ENCODE peak calls at places on chromosomes 4 and X, in seven cellular contexts. K is glutamatergic neuron; E is right cardiac atrium; U is heart right ventricle; B is HepG2; V is stimulated activated CD8-positive, alpha-beta memory T cell treated with anti-CD3 and anti-CD28 coated beads, Interleukin-12 subunit alpha, Interleukin-12 subunit beta, amount 100 ng/mL, for 4 hours; Z is pancreas. F is an unnamed sample.
A peak's percentile ranks its signal among the peaks of the same experiment; 100 is the strongest.

GRCh38 chr4:86358176-86358701 is 1.6 kb downstream of the MAPK10 start:
- DNase-seq in K (peak; percentile 15), E (peak; percentile 32), U (no peak), B (no peak), V (no peak), Z (no peak), F (no peak)

GRCh38 chr4:74181225-74181624 is 23.3 kb downstream of the MTHFD2L start:
- DNase-seq in K (no peak), E (no peak), U (no peak), B (no peak), V (no peak), Z (no peak), F (no peak)

GRCh38 chrX:50469206-50469605 is 1.4 kb downstream of the DGKK start:
- DNase-seq in K (peak; percentile 25), E (peak; percentile 35), U (no peak), B (no peak), V (no peak), Z (no peak), F (no peak)

GRCh38 chrX:150544222-150544787 is 24.1 kb upstream of the MTM1 start:
- DNase-seq in K (no peak), E (peak; percentile 46), U (no peak), B (peak; percentile 49), V (no peak), Z (no peak), F (no peak)

GRCh38 chrX:110042521-110042920 is 39.6 kb downstream of the TMEM164 start:
- DNase-seq in K (no peak), E (no peak), U (no peak), B (no peak), V (no peak), Z (no peak), F (no peak)

GRCh38 chrX:11890843-11891514 is 132.9 kb downstream of the MSL3 start:
- DNase-seq in K (peak; percentile 31), E (peak; percentile 43), U (peak; percentile 30), B (no peak), V (no peak), Z (peak; percentile 8), F (no peak)

GRCh38 chrX:88991583-88992132 is 244.6 kb downstream of the CPXCR1 start:
- DNase-seq in K (no peak), E (no peak), U (no peak), B (no peak), V (no peak), Z (no peak), F (no peak)

GRCh38 chrX:114166601-114167000 is 417.3 kb upstream of the HTR2C start:
- DNase-seq in K (no peak), E (no peak), U (no peak), B (no peak), V (no peak), Z (no peak), F (no peak)

GRCh38 chrX:19554786-19555185 is 39.5 kb upstream of the MAP3K15 start:
- DNase-seq in K (no peak), E (no peak), U (no peak), B (no peak), V (no peak), Z (no peak), F (no peak)

GRCh38 chrX:70117738-70118137 is 15.5 kb upstream of the IGBP1 start:
- DNase-seq in K (no peak), E (no peak), U (no peak), B (no peak), V (no peak), Z (no peak), F (no peak)

GRCh38 chrX:151563449-151563848 is at the start of gene PASD1:
- DNase-seq in K (no peak), E (no peak), U (no peak), B (no peak), V (no peak), Z (no peak), F (no peak)

GRCh38 chr4:153479118-153479517 is 13.0 kb downstream of the TMEM131L start:
- DNase-seq in K (no peak), E (no peak), U (no peak), B (no peak), V (no peak), Z (no peak), F (no peak)

GRCh38 chrX:69320116-69320515 is 154.9 kb upstream of the PJA1 start:
- DNase-seq in K (no peak), E (no peak), U (no peak), B (no peak), V (no peak), Z (no peak), F (no peak)

GRCh38 chr4:27490315-27490714 is 629.7 kb downstream of the STIM2 start:
- DNase-seq in K (peak; percentile 14), E (no peak), U (no peak), B (no peak), V (no peak), Z (no peak), F (no peak)

GRCh38 chrX:40531056-40531826 is 49.5 kb upstream of the ATP6AP2 start:
- DNase-seq in K (no peak), E (no peak), U (peak; percentile 13), B (no peak), V (no peak), Z (no peak), F (no peak)

F was measured in stimulated activated effector memory CD8-positive, alpha-beta T cell treated with anti-CD3 and anti-CD28 coated beads, Interleukin-12 subunit alpha, Interleukin-12 subunit beta, amount 100 ng/mL, for 72 hours.